ENCODE peak calls at places on chromosomes 12 and 14, in five cellular contexts. I is HCT116, J is GM12878, M is HepG2, E is H1. S is an unnamed sample.
A peak's percentile ranks its signal among the peaks of the same experiment; 100 is the strongest.

GRCh38 chr14:20503905-20504304 is 1.4 kb upstream of the RNASE10 start:
- DNase-seq in J (no peak), I (no peak), E (no peak), M (no peak), S (no peak)

GRCh38 chr14:86055512-86055911 is 525.6 kb downstream of the FLRT2 start:
- DNase-seq in M (no peak), J (no peak), I (no peak), E (no peak), S (no peak)

GRCh38 chr12:51323317-51323960 is 535 bp downstream of the BIN2 start:
- DNase-seq in M (no peak), I (no peak), E (no peak), J (no peak), S (no peak)

GRCh38 chr12:50111693-50112455 is at the start of gene COX14:
- DNase-seq in I (peak; percentile 99), M (peak; percentile 99), J (peak; percentile 99), E (peak; percentile 99), S (peak; percentile 97)

GRCh38 chr12:94689646-94690036 is 39.3 kb upstream of the TMCC3 start:
- DNase-seq in E (no peak), J (no peak), I (no peak), M (no peak), S (no peak)

GRCh38 chr12:82326905-82327503 is 31.2 kb downstream of the CCDC59 start:
- DNase-seq in M (peak; percentile 13), J (no peak), E (no peak), I (peak; percentile 19), S (no peak)

GRCh38 chr14:50055461-50056228 is 60.7 kb downstream of the VCPKMT start:
- DNase-seq in E (no peak), M (no peak), I (no peak), J (no peak), S (no peak)

GRCh38 chr12:96766232-96766631 is 140.8 kb upstream of the NEDD1 start:
- DNase-seq in E (peak; percentile 13), J (no peak), I (no peak), M (peak; percentile 1), S (no peak)

GRCh38 chr14:88975926-88976325 is 151.5 kb downstream of the TTC8 start:
- DNase-seq in E (no peak), I (no peak), J (no peak), M (no peak), S (no peak)

GRCh38 chr12:103687262-103687661 is 100.2 kb downstream of the STAB2 start:
- DNase-seq in I (no peak), J (no peak), M (no peak), E (no peak), S (no peak)

GRCh38 chr14:76778546-76779215 is 17.4 kb downstream of the VASH1 start:
- DNase-seq in J (no peak), I (no peak), E (no peak), M (no peak), S (no peak)

GRCh38 chr14:62364161-62364560 is 601.9 kb downstream of the SNAPC1 start:
- DNase-seq in J (no peak), M (no peak), E (no peak), I (no peak), S (no peak)

GRCh38 chr14:89926709-89927108 is 27.8 kb downstream of the EFCAB11 start:
- DNase-seq in I (no peak), J (no peak), M (peak; percentile 24), E (no peak), S (no peak)

GRCh38 chr12:105892362-105892910 is 246.3 kb downstream of the NUAK1 start:
- DNase-seq in E (no peak), J (no peak), I (no peak), M (no peak), S (no peak)

GRCh38 chr14:89615421-89615820 is 198.4 kb upstream of the FOXN3 start:
- DNase-seq in I (no peak), J (no peak), E (no peak), M (no peak), S (no peak)

GRCh38 chr14:72961579-72962335 is 35.5 kb downstream of the DCAF4 start:
- DNase-seq in J (no peak), E (no peak), I (peak; percentile 81), M (no peak), S (peak; percentile 88)

GRCh38 chr12:120528861-120529525 is at the start of gene COQ5:
- DNase-seq in M (peak; percentile 80), J (no peak), E (peak; percentile 41), I (peak; percentile 68), S (peak; percentile 64)

GRCh38 chr12:64611430-64612286 is 1.4 kb downstream of the RASSF3 start:
- DNase-seq in E (no peak), I (no peak), J (no peak), M (no peak), S (no peak)

GRCh38 chr12:7937867-7938506 is 2.0 kb upstream of the SLC2A3 start:
- DNase-seq in J (no peak), I (no peak), M (no peak), E (no peak), S (no peak)

GRCh38 chr12:55727643-55728184 is 1.1 kb downstream of the CD63 start:
- DNase-seq in M (no peak), E (no peak), J (no peak), I (no peak), S (no peak)

GRCh38 chr14:73829526-73830431 is 21.9 kb upstream of the PTGR2 start:
- DNase-seq in J (peak; percentile 49), M (peak; percentile 45), I (no peak), E (no peak), S (no peak)

GRCh38 chr12:113261847-113262470 is 40.7 kb downstream of the TPCN1 start:
- DNase-seq in I (no peak), M (no peak), E (no peak), J (peak; percentile 11), S (no peak)

GRCh38 chr12:70722584-70723343 is 85.5 kb upstream of the PTPRB start:
- DNase-seq in J (no peak), I (no peak), E (no peak), M (no peak), S (no peak)

GRCh38 chr12:41365653-41366131 is 177.6 kb downstream of the PDZRN4 start:
- DNase-seq in E (no peak), J (no peak), I (no peak), M (no peak), S (no peak)

GRCh38 chr12:103930787-103931536 is 752 bp downstream of the HSP90B1 start:
- DNase-seq in E (no peak), I (no peak), M (peak; percentile 13), J (no peak), S (peak; percentile 31)

DNA sequence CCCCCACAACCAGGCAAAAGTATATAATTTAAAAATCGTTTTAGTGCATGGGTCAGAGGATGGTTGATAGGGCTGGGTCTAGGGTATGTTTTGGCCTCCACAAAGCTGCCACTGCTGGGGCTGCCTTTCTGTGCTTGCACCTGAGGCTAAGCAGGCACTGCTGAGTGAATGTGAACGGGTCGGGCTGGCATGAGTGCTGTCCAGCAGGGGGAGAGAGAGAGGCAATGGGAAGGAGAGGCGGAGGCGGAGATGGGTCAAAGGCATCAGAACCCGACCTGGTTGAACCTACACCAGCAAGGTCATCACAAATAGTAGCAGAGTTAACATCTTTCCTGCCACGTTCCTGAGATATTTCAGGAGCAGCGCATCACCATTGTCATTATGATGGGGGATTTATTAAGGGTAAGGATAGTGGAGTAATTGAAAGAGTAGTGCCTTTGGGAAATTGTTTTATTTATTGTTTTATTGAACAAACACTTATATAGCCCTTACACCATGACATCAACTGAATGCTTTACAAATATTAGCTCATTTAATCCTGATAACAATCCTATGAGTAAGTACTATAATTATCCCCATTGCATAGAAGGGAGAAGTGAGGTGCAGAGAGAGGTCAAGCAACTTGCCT is 5.8 kb upstream of the NRXN3 start:
- DNase-seq in I (peak; percentile 12), E (peak; percentile 50), J (no peak), M (peak; percentile 15), S (no peak)
- TF ChIP-seq JUND in I (no peak), E (peak; percentile 28), J (no peak), M (no peak), S (no peak)

DNA sequence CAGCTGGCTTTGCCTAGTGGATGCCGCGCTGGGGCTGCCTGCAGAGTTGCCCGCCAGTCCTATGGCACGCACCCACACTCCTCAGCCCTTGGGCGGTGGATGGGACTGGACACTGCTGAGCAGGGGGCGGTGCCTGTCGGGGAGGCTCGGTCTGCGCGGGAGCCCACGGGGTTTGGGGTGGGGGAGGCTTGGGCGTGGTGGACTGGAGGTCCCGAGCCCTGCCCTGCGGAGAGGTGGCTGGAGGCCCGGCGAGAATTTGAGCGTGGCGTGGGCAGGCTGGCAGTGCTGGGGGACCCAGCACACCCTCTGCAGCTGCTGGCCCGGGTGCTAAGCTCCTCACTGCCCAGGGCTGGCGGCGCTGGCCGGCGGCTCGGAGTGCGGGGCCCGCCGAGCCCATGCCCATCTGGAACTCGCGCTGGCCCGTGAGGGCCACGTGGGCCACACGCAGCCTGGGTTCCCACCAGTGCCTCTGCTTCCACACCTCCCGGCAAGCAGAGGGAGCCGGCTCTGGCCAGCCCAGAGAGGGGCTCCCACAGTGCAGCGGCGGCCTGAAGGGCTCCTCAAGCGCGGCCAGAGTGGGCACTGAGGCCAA is 68.1 kb downstream of the ETNK1 start:
- DNase-seq in I (no peak), M (no peak), J (no peak), E (no peak), S (no peak)
- TF ChIP-seq JUND in I (no peak), M (no peak), J (no peak), E (no peak), S (no peak)

GRCh38 chr14:68210729-68211299 is 391.2 kb downstream of the RAD51B start:
- DNase-seq in M (peak; percentile 39), I (no peak), J (peak; percentile 100), E (no peak), S (peak; percentile 20)

GRCh38 chr14:68208726-68209125 is 389.1 kb downstream of the RAD51B start:
- DNase-seq in M (no peak), J (no peak), I (no peak), E (no peak), S (no peak)

GRCh38 chr14:68211886-68212285 is 392.3 kb downstream of the RAD51B start:
- DNase-seq in M (no peak), I (no peak), E (no peak), J (no peak), S (no peak)

GRCh38 chr14:68214431-68214830 is 394.9 kb downstream of the RAD51B start:
- DNase-seq in J (no peak), I (no peak), M (no peak), E (no peak), S (no peak)

DNA sequence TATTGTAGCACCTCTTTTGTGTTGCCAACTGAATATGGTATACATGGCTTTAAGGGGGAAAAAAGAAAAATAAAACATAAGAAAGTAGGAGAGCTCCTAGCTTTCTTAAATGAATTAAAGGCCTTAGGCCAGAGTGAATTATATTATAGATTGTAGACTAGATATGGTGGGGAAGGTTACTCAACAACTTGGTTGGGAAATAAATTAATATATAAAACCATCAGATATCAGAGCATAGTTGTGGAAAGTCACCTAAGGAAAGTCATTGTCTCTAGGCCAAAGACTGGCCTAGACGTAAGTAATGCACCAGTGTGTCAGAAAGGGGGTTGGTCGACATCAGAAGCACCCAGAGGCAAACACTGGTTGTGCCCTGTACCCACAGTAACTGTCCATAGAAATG is 391.8 kb downstream of the RAD51B start:
- DNase-seq in E (no peak), I (no peak), J (no peak), M (no peak), S (peak; percentile 32)
- TF ChIP-seq JUND in E (no peak), I (no peak), J (no peak), M (no peak), S (no peak)

DNA sequence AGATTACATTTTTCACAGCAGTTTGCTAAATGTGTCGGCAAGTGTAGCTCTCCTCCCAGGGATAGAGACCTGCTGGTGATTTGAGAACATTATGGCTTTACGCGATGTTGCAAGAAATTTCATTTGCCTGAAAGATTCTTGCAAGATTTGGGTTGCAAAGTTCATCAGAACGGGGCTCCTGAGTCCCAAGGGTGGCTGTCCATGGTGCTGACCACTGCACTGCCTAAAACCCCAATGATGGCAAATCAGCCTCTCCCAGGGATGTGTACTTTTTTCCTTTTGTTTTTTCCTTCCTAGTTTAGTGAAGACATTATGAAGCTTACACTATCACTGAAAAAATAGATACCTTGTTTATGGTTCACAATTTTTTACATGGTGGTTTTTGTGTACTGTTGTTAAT is 85.4 kb downstream of the WSCD2 start:
- DNase-seq in M (peak; percentile 3), E (no peak), J (no peak), I (no peak), S (peak; percentile 81)
- TF ChIP-seq JUND in M (no peak), E (no peak), J (no peak), I (no peak), S (no peak)